ENCODE peak calls at places on chromosomes 16 and 17, in seven cellular contexts. Z is PC-3; E is ELR; P is GM12891; F is AG09319; W is CD4-positive, alpha-beta memory T cell; I is stromal cell of bone marrow. Y is an unnamed sample.

GRCh38 chr17:6457688-6458190 is 13.5 kb downstream of the PIMREG start:
- DNase-seq in Z (no peak), E (no peak), P (no peak), F (no peak), W (no peak), I (no peak), Y (no peak)

GRCh38 chr16:85392756-85393673 is 220.1 kb upstream of the GSE1 start:
- DNase-seq in Z (no peak), E (no peak), P (no peak), F (no peak), W (no peak), I (no peak), Y (no peak)

GRCh38 chr16:68936729-68937631 is 93.6 kb downstream of the TANGO6 start:
- DNase-seq in Z (no peak), E (no peak), P (no peak), F (no peak), W (no peak), I (no peak), Y (no peak)

GRCh38 chr17:60506312-60506711 is 19.7 kb downstream of the APPBP2 start:
- DNase-seq in Z (peak; percentile 90), E (peak; percentile 86), P (no peak), F (no peak), W (no peak), I (peak; percentile 75), Y (no peak)

GRCh38 chr16:84366208-84366607 is 2.1 kb upstream of the ATP2C2 start:
- DNase-seq in Z (no peak), E (no peak), P (no peak), F (no peak), W (no peak), I (no peak), Y (no peak)

GRCh38 chr17:2123467-2124251 is 68.8 kb downstream of the HIC1 start:
- DNase-seq in Z (no peak), E (peak; percentile 29), P (no peak), F (no peak), W (no peak), I (no peak), Y (peak; percentile 31)

GRCh38 chr17:3006801-3007200 is 56.6 kb downstream of the OR1D5 start:
- DNase-seq in Z (no peak), E (no peak), P (no peak), F (no peak), W (no peak), I (no peak), Y (no peak)

GRCh38 chr17:31486351-31487062 is 95.0 kb downstream of the RAB11FIP4 start:
- DNase-seq in Z (no peak), E (no peak), P (no peak), F (no peak), W (no peak), I (no peak), Y (no peak)

GRCh38 chr16:74560912-74561311 is 46.0 kb downstream of the GLG1 start:
- DNase-seq in Z (no peak), E (no peak), P (no peak), F (no peak), W (no peak), I (no peak), Y (no peak)

GRCh38 chr17:48854774-48855476 is 24.1 kb downstream of the CALCOCO2 start:
- DNase-seq in Z (no peak), E (no peak), P (no peak), F (no peak), W (no peak), I (no peak), Y (no peak)

GRCh38 chr17:83065660-83066542 is 13.5 kb upstream of the METRNL start:
- DNase-seq in Z (no peak), E (no peak), P (no peak), F (no peak), W (no peak), I (no peak), Y (no peak)

GRCh38 chr17:6427284-6427781 is 7.6 kb downstream of the AIPL1 start:
- DNase-seq in Z (peak; percentile 48), E (peak; percentile 40), P (peak; percentile 58), F (no peak), W (peak; percentile 55), I (peak; percentile 52), Y (peak; percentile 55)

GRCh38 chr16:75942351-75942750 is 216.1 kb upstream of the CPHXL start:
- DNase-seq in Z (no peak), E (no peak), P (no peak), F (no peak), W (no peak), I (no peak), Y (no peak)

GRCh38 chr17:7859028-7859427 is 1.2 kb downstream of the CYB5D1 start:
- DNase-seq in Z (no peak), E (no peak), P (no peak), F (no peak), W (no peak), I (no peak), Y (no peak)

GRCh38 chr16:89400740-89401139 is 89.6 kb downstream of the ANKRD11 start:
- DNase-seq in Z (no peak), E (no peak), P (no peak), F (no peak), W (no peak), I (no peak), Y (no peak)

GRCh38 chr16:12064291-12064690 is 87.8 kb downstream of the SNX29 start:
- DNase-seq in Z (no peak), E (no peak), P (no peak), F (no peak), W (no peak), I (no peak), Y (no peak)

GRCh38 chr17:45895969-45896793 is 1.8 kb downstream of the MAPT start:
- DNase-seq in Z (no peak), E (no peak), P (no peak), F (no peak), W (no peak), I (no peak), Y (no peak)

GRCh38 chr17:17937958-17938357 is 34.2 kb downstream of the TOM1L2 start:
- DNase-seq in Z (no peak), E (no peak), P (no peak), F (no peak), W (no peak), I (no peak), Y (no peak)

GRCh38 chr16:71547168-71547567 is 20.9 kb downstream of the CHST4 start:
- DNase-seq in Z (no peak), E (no peak), P (no peak), F (no peak), W (no peak), I (no peak), Y (no peak)

GRCh38 chr17:10155334-10156081 is 42.9 kb downstream of the GAS7 start:
- DNase-seq in Z (no peak), E (no peak), P (no peak), F (no peak), W (no peak), I (no peak), Y (no peak)

GRCh38 chr16:85171809-85172464 is 59.7 kb upstream of the CIBAR2 start:
- DNase-seq in Z (peak; percentile 11), E (peak; percentile 58), P (no peak), F (no peak), W (no peak), I (no peak), Y (no peak)

GRCh38 chr16:16197966-16198365 is 25.3 kb downstream of the ABCC6 start:
- DNase-seq in Z (no peak), E (no peak), P (no peak), F (no peak), W (no peak), I (no peak), Y (no peak)

GRCh38 chr16:67277999-67278772 is 1.1 kb upstream of the PLEKHG4 start:
- DNase-seq in Z (peak; percentile 72), E (peak; percentile 90), P (no peak), F (peak; percentile 48), W (no peak), I (peak; percentile 89), Y (no peak)

GRCh38 chr17:48592097-48592496 is 1.5 kb downstream of the HOXB5 start:
- DNase-seq in Z (no peak), E (no peak), P (no peak), F (no peak), W (no peak), I (no peak), Y (no peak)

GRCh38 chr17:627051-627450 is 87.6 kb downstream of the VPS53 start:
- DNase-seq in Z (no peak), E (no peak), P (no peak), F (no peak), W (no peak), I (no peak), Y (no peak)